ENCODE peak calls at places on chromosome 20, in nine cellular contexts. F is ovary, Y is fibroblast of lung, O is pancreas, L is hepatocyte, S is cardiac muscle cell, H is uterus, R is psoas muscle, A is stomach. M is an unnamed sample. For H3K4me1 and H3K27me3, the result is how much of the 10 kb centered on the place peaks cover.

GRCh38 chr20:4585104-4585753 is 136.5 kb upstream of the PRND start:
- DNase-seq in F (no peak), Y (peak), O (no peak), L (no peak), S (no peak), H (no peak), R (no peak), A (no peak), M (peak)

GRCh38 chr20:7449269-7449668 is 491.0 kb downstream of the HAO1 start:
- DNase-seq in F (no peak), Y (no peak), O (no peak), L (no peak), S (no peak), H (no peak), R (no peak), A (no peak), M (peak)

GRCh38 chr20:24836041-24836533 is 113.0 kb upstream of the CST7 start:
- DNase-seq in F (no peak), Y (no peak), O (no peak), L (no peak), S (no peak), H (no peak), R (no peak), A (no peak), M (no peak)

GRCh38 chr20:10540636-10541493 is 105.8 kb downstream of the SLX4IP start:
- DNase-seq in F (no peak), Y (peak), O (no peak), L (peak), S (no peak), H (no peak), R (no peak), A (no peak), M (peak)

GRCh38 chr20:60062431-60063336 is 104.5 kb downstream of the CDH26 start:
- DNase-seq in F (peak), Y (peak), O (no peak), L (peak), S (no peak), H (peak), R (no peak), A (no peak), M (no peak)

GRCh38 chr20:54137115-54137514 is 36.7 kb downstream of the CYP24A1 start:
- DNase-seq in F (no peak), Y (no peak), O (no peak), L (no peak), S (no peak), H (no peak), R (no peak), A (no peak), M (no peak)

GRCh38 chr20:4234128-4234527 is 218.8 kb upstream of the RNF24 start:
- DNase-seq in F (no peak), Y (peak), O (peak), L (no peak), S (no peak), H (peak), R (no peak), A (no peak), M (no peak)

GRCh38 chr20:8602389-8603116 is 466.3 kb upstream of the PLCB4 start:
- DNase-seq in F (no peak), Y (peak), O (no peak), L (no peak), S (no peak), H (no peak), R (no peak), A (no peak), M (no peak)

GRCh38 chr20:49831770-49832631 is 19.4 kb downstream of the SLC9A8 start:
- DNase-seq in F (no peak), Y (no peak), O (no peak), L (no peak), S (no peak), H (no peak), R (no peak), A (no peak), M (no peak)

DNA sequence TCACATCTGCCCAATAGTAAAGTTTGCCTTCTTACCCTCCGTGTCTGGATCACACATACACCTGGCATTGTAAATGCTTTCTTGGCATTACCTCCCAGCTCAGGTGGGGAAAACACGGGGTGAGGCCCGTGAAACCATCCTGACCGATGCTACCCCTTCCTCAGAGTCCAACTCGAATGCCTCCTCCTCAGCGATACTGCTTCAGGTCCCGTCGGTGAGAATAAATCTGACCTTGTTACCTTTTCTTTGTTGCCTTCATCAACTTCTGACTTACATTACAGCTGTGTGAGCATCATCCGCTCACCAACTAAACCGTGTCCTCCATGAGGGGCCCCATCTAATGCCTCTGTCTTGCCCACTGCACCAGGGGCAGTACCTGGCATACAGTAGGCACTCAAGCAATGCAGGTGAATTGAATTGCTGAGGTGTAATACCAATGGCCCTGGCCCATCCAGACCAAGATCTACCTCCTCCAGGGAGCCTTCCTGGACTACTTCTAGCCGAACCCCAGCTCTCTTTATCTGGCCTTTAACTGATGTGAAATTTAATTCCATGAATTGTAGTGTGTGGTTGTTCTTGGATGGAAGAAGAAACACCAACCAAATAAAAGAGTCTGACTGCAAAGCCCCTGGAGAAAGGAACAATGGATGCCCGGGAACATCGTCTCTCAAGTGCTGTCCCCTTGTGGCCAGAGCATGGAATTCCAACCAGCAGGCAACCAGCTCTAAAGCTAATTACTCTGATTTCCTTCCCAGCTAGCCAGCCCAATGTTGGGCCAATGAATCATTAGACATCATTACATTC is 141.5 kb downstream of the ANKRD60 start:
- DNase-seq in F (no peak), Y (peak), O (no peak), L (peak), S (peak), H (peak), R (no peak), A (no peak), M (peak)
- TF ChIP-seq CTCF in F (no peak), Y (peak), O (peak), L (peak), S (peak), H (peak), R (peak), A (peak), M (peak)

DNA sequence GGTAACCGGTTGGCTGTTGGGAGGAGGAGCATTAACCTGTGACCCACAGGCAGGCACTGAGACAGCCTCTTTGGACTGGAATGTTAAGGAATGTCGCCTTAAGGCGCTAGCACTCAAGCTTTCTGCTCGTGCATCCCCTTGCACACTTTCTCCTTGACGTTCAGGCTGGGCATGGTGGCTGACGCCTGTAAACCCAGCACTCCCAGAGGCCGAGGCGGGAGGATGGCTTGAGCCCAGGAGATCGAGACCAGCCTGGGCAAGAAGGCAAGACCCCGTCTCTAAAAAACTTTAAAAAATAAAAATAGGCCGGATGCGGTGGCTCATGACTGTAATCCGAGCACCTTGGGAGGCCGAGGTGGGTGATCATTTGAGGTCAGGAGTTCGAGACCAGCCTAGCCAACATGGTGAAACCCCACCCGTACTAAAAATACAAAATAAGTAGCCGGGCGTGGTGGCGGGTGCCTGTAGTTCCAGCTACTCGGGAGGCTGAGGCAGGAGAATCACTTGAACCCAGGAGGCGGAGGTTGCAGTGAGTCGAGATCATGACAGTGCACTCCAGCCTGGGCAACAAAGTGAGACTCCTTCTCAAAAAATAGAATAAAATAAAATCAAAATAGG is 1.9 kb upstream of the GID8 start:
- DNase-seq in F (peak), Y (no peak), O (no peak), L (no peak), S (no peak), H (no peak), R (no peak), A (no peak), M (no peak)
- H3K4me1 ChIP-seq in F (under half), Y (under half), O (under half), L (under half), S (under half), H (under half), R (under half), A (half or more), M (under half)

GRCh38 chr20:63469019-63469712 is 3.3 kb downstream of the KCNQ2 start:
- DNase-seq in F (no peak), Y (no peak), O (no peak), L (no peak), S (no peak), H (no peak), R (no peak), A (no peak), M (no peak)
- H3K27me3 ChIP-seq in F (under half), Y (under half), O (under half), L (half or more), S (under half), H (under half), R (under half), A (half or more), M (half or more)

GRCh38 chr20:45963059-45964011 is 8.7 kb downstream of the ZNF335 start:
- DNase-seq in F (peak), Y (peak), O (no peak), L (peak), S (peak), H (no peak), R (no peak), A (no peak), M (no peak)
- TF ChIP-seq CTCF in F (peak), Y (peak), O (peak), L (peak), S (peak), H (peak), R (peak), A (peak), M (peak)